ENCODE peak calls at places on chromosomes 3 and 15, in ten cellular contexts. One of them, this sample, is unnamed.

GRCh38 chr3:44208086-44208485 is 33.6 kb upstream of the TOPAZ1 start:
- DNase-seq in endothelial cell: no peak
- DNase-seq in substantia nigra: no peak
- DNase-seq in NCI-H748 treated with DMSO at 0.1 percent for 48 hours: no peak
- DNase-seq in NCI-H2081: no peak
- DNase-seq in iPS-NIHi11: no peak
- DNase-seq in H54: no peak
- DNase-seq in H7: no peak
- DNase-seq in NCI-H524 treated with DMSO at 0.1 percent for 48 hours: no peak
- DNase-seq in MCF 10A: no peak
- DNase-seq in this sample: no peak

GRCh38 chr3:159988617-159989251 is at the start of gene IL12A:
- DNase-seq in endothelial cell: peak
- DNase-seq in substantia nigra: peak
- DNase-seq in NCI-H748 treated with DMSO at 0.1 percent for 48 hours: peak
- DNase-seq in NCI-H2081: peak
- DNase-seq in iPS-NIHi11: peak
- DNase-seq in H54: peak
- DNase-seq in H7: peak
- DNase-seq in NCI-H524 treated with DMSO at 0.1 percent for 48 hours: peak
- DNase-seq in MCF 10A: peak
- DNase-seq in this sample: peak

GRCh38 chr3:81378552-81379288 is 382.7 kb downstream of the GBE1 start:
- DNase-seq in endothelial cell: no peak
- DNase-seq in substantia nigra: no peak
- DNase-seq in NCI-H748 treated with DMSO at 0.1 percent for 48 hours: no peak
- DNase-seq in NCI-H2081: no peak
- DNase-seq in iPS-NIHi11: no peak
- DNase-seq in H54: no peak
- DNase-seq in H7: no peak
- DNase-seq in NCI-H524 treated with DMSO at 0.1 percent for 48 hours: no peak
- DNase-seq in MCF 10A: no peak
- DNase-seq in this sample: no peak

GRCh38 chr3:141123677-141124410 is 72.7 kb downstream of the SPSB4 start:
- DNase-seq in endothelial cell: no peak
- DNase-seq in substantia nigra: no peak
- DNase-seq in NCI-H748 treated with DMSO at 0.1 percent for 48 hours: no peak
- DNase-seq in NCI-H2081: no peak
- DNase-seq in iPS-NIHi11: no peak
- DNase-seq in H54: no peak
- DNase-seq in H7: no peak
- DNase-seq in NCI-H524 treated with DMSO at 0.1 percent for 48 hours: no peak
- DNase-seq in MCF 10A: no peak
- DNase-seq in this sample: no peak

GRCh38 chr3:178419078-178419477 is 117.2 kb upstream of the KCNMB2 start:
- DNase-seq in endothelial cell: no peak
- DNase-seq in substantia nigra: no peak
- DNase-seq in NCI-H748 treated with DMSO at 0.1 percent for 48 hours: peak
- DNase-seq in NCI-H2081: peak
- DNase-seq in iPS-NIHi11: no peak
- DNase-seq in H54: no peak
- DNase-seq in H7: no peak
- DNase-seq in NCI-H524 treated with DMSO at 0.1 percent for 48 hours: no peak
- DNase-seq in MCF 10A: peak
- DNase-seq in this sample: peak

GRCh38 chr3:111539351-111540331 is 2.4 kb upstream of the CD96 start:
- DNase-seq in endothelial cell: peak
- DNase-seq in substantia nigra: peak
- DNase-seq in NCI-H748 treated with DMSO at 0.1 percent for 48 hours: peak
- DNase-seq in NCI-H2081: peak
- DNase-seq in iPS-NIHi11: peak
- DNase-seq in H54: peak
- DNase-seq in H7: peak
- DNase-seq in NCI-H524 treated with DMSO at 0.1 percent for 48 hours: peak
- DNase-seq in MCF 10A: peak
- DNase-seq in this sample: peak

GRCh38 chr3:187211532-187212274 is 14.4 kb downstream of the RTP1 start:
- DNase-seq in endothelial cell: no peak
- DNase-seq in substantia nigra: no peak
- DNase-seq in NCI-H748 treated with DMSO at 0.1 percent for 48 hours: no peak
- DNase-seq in NCI-H2081: no peak
- DNase-seq in iPS-NIHi11: no peak
- DNase-seq in H54: peak
- DNase-seq in H7: no peak
- DNase-seq in NCI-H524 treated with DMSO at 0.1 percent for 48 hours: peak
- DNase-seq in MCF 10A: peak
- DNase-seq in this sample: no peak

GRCh38 chr15:89395996-89396395 is 61.4 kb upstream of the POLG start:
- DNase-seq in endothelial cell: no peak
- DNase-seq in substantia nigra: no peak
- DNase-seq in NCI-H748 treated with DMSO at 0.1 percent for 48 hours: no peak
- DNase-seq in NCI-H2081: no peak
- DNase-seq in iPS-NIHi11: no peak
- DNase-seq in H54: no peak
- DNase-seq in H7: no peak
- DNase-seq in NCI-H524 treated with DMSO at 0.1 percent for 48 hours: no peak
- DNase-seq in MCF 10A: peak
- DNase-seq in this sample: no peak

GRCh38 chr3:108835101-108835500 is 12.5 kb downstream of the TRAT1 start:
- DNase-seq in endothelial cell: no peak
- DNase-seq in substantia nigra: no peak
- DNase-seq in NCI-H748 treated with DMSO at 0.1 percent for 48 hours: no peak
- DNase-seq in NCI-H2081: no peak
- DNase-seq in iPS-NIHi11: no peak
- DNase-seq in H54: no peak
- DNase-seq in H7: no peak
- DNase-seq in NCI-H524 treated with DMSO at 0.1 percent for 48 hours: no peak
- DNase-seq in MCF 10A: peak
- DNase-seq in this sample: peak

GRCh38 chr3:50971487-50971924 is 296.8 kb downstream of the DOCK3 start:
- DNase-seq in endothelial cell: peak
- DNase-seq in substantia nigra: no peak
- DNase-seq in NCI-H748 treated with DMSO at 0.1 percent for 48 hours: peak
- DNase-seq in NCI-H2081: peak
- DNase-seq in iPS-NIHi11: peak
- DNase-seq in H54: peak
- DNase-seq in H7: peak
- DNase-seq in NCI-H524 treated with DMSO at 0.1 percent for 48 hours: peak
- DNase-seq in MCF 10A: peak
- DNase-seq in this sample: peak

GRCh38 chr15:93201940-93202339 is 112.9 kb upstream of the RGMA start:
- DNase-seq in endothelial cell: no peak
- DNase-seq in substantia nigra: no peak
- DNase-seq in NCI-H748 treated with DMSO at 0.1 percent for 48 hours: no peak
- DNase-seq in NCI-H2081: no peak
- DNase-seq in iPS-NIHi11: no peak
- DNase-seq in H54: no peak
- DNase-seq in H7: no peak
- DNase-seq in NCI-H524 treated with DMSO at 0.1 percent for 48 hours: no peak
- DNase-seq in MCF 10A: no peak
- DNase-seq in this sample: no peak

GRCh38 chr15:43465105-43465504 is 27.9 kb downstream of the TP53BP1 start:
- DNase-seq in endothelial cell: no peak
- DNase-seq in substantia nigra: no peak
- DNase-seq in NCI-H748 treated with DMSO at 0.1 percent for 48 hours: no peak
- DNase-seq in NCI-H2081: no peak
- DNase-seq in iPS-NIHi11: no peak
- DNase-seq in H54: no peak
- DNase-seq in H7: no peak
- DNase-seq in NCI-H524 treated with DMSO at 0.1 percent for 48 hours: no peak
- DNase-seq in MCF 10A: peak
- DNase-seq in this sample: peak

GRCh38 chr3:58588030-58588614 is 10.9 kb upstream of the FAM107A start:
- DNase-seq in endothelial cell: peak
- DNase-seq in substantia nigra: no peak
- DNase-seq in NCI-H748 treated with DMSO at 0.1 percent for 48 hours: no peak
- DNase-seq in NCI-H2081: no peak
- DNase-seq in iPS-NIHi11: peak
- DNase-seq in H54: peak
- DNase-seq in H7: peak
- DNase-seq in NCI-H524 treated with DMSO at 0.1 percent for 48 hours: no peak
- DNase-seq in MCF 10A: peak
- DNase-seq in this sample: no peak

GRCh38 chr3:13231781-13232515 is 158.7 kb upstream of the IQSEC1 start:
- DNase-seq in endothelial cell: no peak
- DNase-seq in substantia nigra: no peak
- DNase-seq in NCI-H748 treated with DMSO at 0.1 percent for 48 hours: no peak
- DNase-seq in NCI-H2081: no peak
- DNase-seq in iPS-NIHi11: no peak
- DNase-seq in H54: no peak
- DNase-seq in H7: peak
- DNase-seq in NCI-H524 treated with DMSO at 0.1 percent for 48 hours: no peak
- DNase-seq in MCF 10A: no peak
- DNase-seq in this sample: no peak

GRCh38 chr3:44893097-44893496 is 18.7 kb downstream of the TGM4 start:
- DNase-seq in endothelial cell: no peak
- DNase-seq in substantia nigra: no peak
- DNase-seq in NCI-H748 treated with DMSO at 0.1 percent for 48 hours: no peak
- DNase-seq in NCI-H2081: no peak
- DNase-seq in iPS-NIHi11: no peak
- DNase-seq in H54: peak
- DNase-seq in H7: no peak
- DNase-seq in NCI-H524 treated with DMSO at 0.1 percent for 48 hours: no peak
- DNase-seq in MCF 10A: peak
- DNase-seq in this sample: no peak

GRCh38 chr15:59011262-59011947 is 23.9 kb downstream of the RNF111 start:
- DNase-seq in endothelial cell: no peak
- DNase-seq in substantia nigra: no peak
- DNase-seq in NCI-H748 treated with DMSO at 0.1 percent for 48 hours: no peak
- DNase-seq in NCI-H2081: no peak
- DNase-seq in iPS-NIHi11: no peak
- DNase-seq in H54: no peak
- DNase-seq in H7: no peak
- DNase-seq in NCI-H524 treated with DMSO at 0.1 percent for 48 hours: no peak
- DNase-seq in MCF 10A: no peak
- DNase-seq in this sample: no peak

GRCh38 chr3:159929181-159929893 is 59.3 kb upstream of the IL12A start:
- DNase-seq in endothelial cell: peak
- DNase-seq in substantia nigra: no peak
- DNase-seq in NCI-H748 treated with DMSO at 0.1 percent for 48 hours: no peak
- DNase-seq in NCI-H2081: no peak
- DNase-seq in iPS-NIHi11: peak
- DNase-seq in H54: peak
- DNase-seq in H7: no peak
- DNase-seq in NCI-H524 treated with DMSO at 0.1 percent for 48 hours: no peak
- DNase-seq in MCF 10A: peak
- DNase-seq in this sample: peak

GRCh38 chr15:92020765-92021164 is 167.3 kb downstream of the SLCO3A1 start:
- DNase-seq in endothelial cell: no peak
- DNase-seq in substantia nigra: no peak
- DNase-seq in NCI-H748 treated with DMSO at 0.1 percent for 48 hours: no peak
- DNase-seq in NCI-H2081: no peak
- DNase-seq in iPS-NIHi11: no peak
- DNase-seq in H54: no peak
- DNase-seq in H7: no peak
- DNase-seq in NCI-H524 treated with DMSO at 0.1 percent for 48 hours: no peak
- DNase-seq in MCF 10A: no peak
- DNase-seq in this sample: no peak

GRCh38 chr3:63349583-63350177 is 71.6 kb downstream of the SYNPR start:
- DNase-seq in endothelial cell: peak
- DNase-seq in substantia nigra: no peak
- DNase-seq in NCI-H748 treated with DMSO at 0.1 percent for 48 hours: peak
- DNase-seq in NCI-H2081: peak
- DNase-seq in iPS-NIHi11: peak
- DNase-seq in H54: no peak
- DNase-seq in H7: peak
- DNase-seq in NCI-H524 treated with DMSO at 0.1 percent for 48 hours: no peak
- DNase-seq in MCF 10A: peak
- DNase-seq in this sample: peak

GRCh38 chr3:186955898-186956696 is 25.8 kb downstream of the ST6GAL1 start:
- DNase-seq in endothelial cell: no peak
- DNase-seq in substantia nigra: no peak
- DNase-seq in NCI-H748 treated with DMSO at 0.1 percent for 48 hours: no peak
- DNase-seq in NCI-H2081: no peak
- DNase-seq in iPS-NIHi11: no peak
- DNase-seq in H54: no peak
- DNase-seq in H7: no peak
- DNase-seq in NCI-H524 treated with DMSO at 0.1 percent for 48 hours: no peak
- DNase-seq in MCF 10A: no peak
- DNase-seq in this sample: no peak

GRCh38 chr3:114418724-114419543 is 125.1 kb downstream of the TIGIT start:
- DNase-seq in endothelial cell: no peak
- DNase-seq in substantia nigra: no peak
- DNase-seq in NCI-H748 treated with DMSO at 0.1 percent for 48 hours: peak
- DNase-seq in NCI-H2081: peak
- DNase-seq in iPS-NIHi11: peak
- DNase-seq in H54: peak
- DNase-seq in H7: peak
- DNase-seq in NCI-H524 treated with DMSO at 0.1 percent for 48 hours: peak
- DNase-seq in MCF 10A: peak
- DNase-seq in this sample: peak

GRCh38 chr3:64266065-64266874 is 41.0 kb upstream of the PRICKLE2 start:
- DNase-seq in endothelial cell: no peak
- DNase-seq in substantia nigra: no peak
- DNase-seq in NCI-H748 treated with DMSO at 0.1 percent for 48 hours: no peak
- DNase-seq in NCI-H2081: no peak
- DNase-seq in iPS-NIHi11: no peak
- DNase-seq in H54: peak
- DNase-seq in H7: no peak
- DNase-seq in NCI-H524 treated with DMSO at 0.1 percent for 48 hours: no peak
- DNase-seq in MCF 10A: peak
- DNase-seq in this sample: no peak

GRCh38 chr3:100089802-100090668 is 24.3 kb downstream of the FILIP1L start:
- DNase-seq in endothelial cell: peak
- DNase-seq in substantia nigra: no peak
- DNase-seq in NCI-H748 treated with DMSO at 0.1 percent for 48 hours: no peak
- DNase-seq in NCI-H2081: no peak
- DNase-seq in iPS-NIHi11: peak
- DNase-seq in H54: peak
- DNase-seq in H7: peak
- DNase-seq in NCI-H524 treated with DMSO at 0.1 percent for 48 hours: no peak
- DNase-seq in MCF 10A: peak
- DNase-seq in this sample: no peak

GRCh38 chr15:70473623-70474366 is 289.6 kb downstream of the UACA start:
- DNase-seq in endothelial cell: no peak
- DNase-seq in substantia nigra: no peak
- DNase-seq in NCI-H748 treated with DMSO at 0.1 percent for 48 hours: no peak
- DNase-seq in NCI-H2081: no peak
- DNase-seq in iPS-NIHi11: no peak
- DNase-seq in H54: no peak
- DNase-seq in H7: no peak
- DNase-seq in NCI-H524 treated with DMSO at 0.1 percent for 48 hours: no peak
- DNase-seq in MCF 10A: no peak
- DNase-seq in this sample: no peak

GRCh38 chr15:51837784-51838183 is 8.3 kb downstream of the TMOD3 start:
- DNase-seq in endothelial cell: no peak
- DNase-seq in substantia nigra: no peak
- DNase-seq in NCI-H748 treated with DMSO at 0.1 percent for 48 hours: no peak
- DNase-seq in NCI-H2081: no peak
- DNase-seq in iPS-NIHi11: no peak
- DNase-seq in H54: no peak
- DNase-seq in H7: no peak
- DNase-seq in NCI-H524 treated with DMSO at 0.1 percent for 48 hours: no peak
- DNase-seq in MCF 10A: no peak
- DNase-seq in this sample: no peak

GRCh38 chr15:54560417-54560816 is 582.2 kb downstream of the UNC13C start:
- DNase-seq in endothelial cell: no peak
- DNase-seq in substantia nigra: no peak
- DNase-seq in NCI-H748 treated with DMSO at 0.1 percent for 48 hours: no peak
- DNase-seq in NCI-H2081: no peak
- DNase-seq in iPS-NIHi11: no peak
- DNase-seq in H54: no peak
- DNase-seq in H7: no peak
- DNase-seq in NCI-H524 treated with DMSO at 0.1 percent for 48 hours: no peak
- DNase-seq in MCF 10A: no peak
- DNase-seq in this sample: no peak

GRCh38 chr3:46665763-46666470 is 27.6 kb downstream of the ALS2CL start:
- DNase-seq in endothelial cell: no peak
- DNase-seq in substantia nigra: no peak
- DNase-seq in NCI-H748 treated with DMSO at 0.1 percent for 48 hours: peak
- DNase-seq in NCI-H2081: peak
- DNase-seq in iPS-NIHi11: peak
- DNase-seq in H54: peak
- DNase-seq in H7: peak
- DNase-seq in NCI-H524 treated with DMSO at 0.1 percent for 48 hours: no peak
- DNase-seq in MCF 10A: no peak
- DNase-seq in this sample: no peak

GRCh38 chr3:169354774-169355501 is 308.6 kb downstream of the MECOM start:
- DNase-seq in endothelial cell: no peak
- DNase-seq in substantia nigra: no peak
- DNase-seq in NCI-H748 treated with DMSO at 0.1 percent for 48 hours: peak
- DNase-seq in NCI-H2081: peak
- DNase-seq in iPS-NIHi11: no peak
- DNase-seq in H54: no peak
- DNase-seq in H7: no peak
- DNase-seq in NCI-H524 treated with DMSO at 0.1 percent for 48 hours: peak
- DNase-seq in MCF 10A: no peak
- DNase-seq in this sample: no peak

This sample was measured in NCI-H460.